ENCODE peak calls at places on chromosome 6, in seven cellular contexts. One of them, this sample, is unnamed.
A peak's percentile ranks its signal among the peaks of the same experiment; 100 is the strongest.

GRCh38 chr6:13507306-13507855 is 20.0 kb upstream of the GFOD1 start:
- DNase-seq in dorsolateral prefrontal cortex: no peak
- DNase-seq in endothelial cell: no peak
- DNase-seq in A549: no peak
- DNase-seq in AG04449: no peak
- DNase-seq in fibroblast of pulmonary artery: no peak
- DNase-seq in fibroblast of lung: no peak
- DNase-seq in this sample: no peak

GRCh38 chr6:30396833-30397479 is 52.0 kb downstream of the RPP21 start:
- DNase-seq in fibroblast of lung: peak; percentile 51
- DNase-seq in AG04449: no peak
- DNase-seq in dorsolateral prefrontal cortex: peak; percentile 76
- DNase-seq in fibroblast of pulmonary artery: peak; percentile 64
- DNase-seq in endothelial cell: peak; percentile 91
- DNase-seq in A549: peak; percentile 80
- DNase-seq in this sample: peak; percentile 97

GRCh38 chr6:74891358-74891811 is 314.5 kb downstream of the COL12A1 start:
- DNase-seq in fibroblast of pulmonary artery: no peak
- DNase-seq in fibroblast of lung: peak; percentile 98
- DNase-seq in A549: no peak
- DNase-seq in AG04449: no peak
- DNase-seq in endothelial cell: no peak
- DNase-seq in dorsolateral prefrontal cortex: no peak
- DNase-seq in this sample: no peak

GRCh38 chr6:37936150-37936549 is 116.6 kb downstream of the ZFAND3 start:
- DNase-seq in fibroblast of pulmonary artery: no peak
- DNase-seq in dorsolateral prefrontal cortex: no peak
- DNase-seq in AG04449: no peak
- DNase-seq in fibroblast of lung: no peak
- DNase-seq in endothelial cell: no peak
- DNase-seq in A549: no peak
- DNase-seq in this sample: no peak

GRCh38 chr6:159044899-159045727 is at the start of gene TAGAP:
- DNase-seq in endothelial cell: no peak
- DNase-seq in dorsolateral prefrontal cortex: no peak
- DNase-seq in fibroblast of pulmonary artery: no peak
- DNase-seq in A549: no peak
- DNase-seq in fibroblast of lung: no peak
- DNase-seq in AG04449: no peak
- DNase-seq in this sample: no peak

GRCh38 chr6:118663993-118664985 is 12.9 kb upstream of the CEP85L start:
- DNase-seq in AG04449: no peak
- DNase-seq in fibroblast of lung: no peak
- DNase-seq in endothelial cell: no peak
- DNase-seq in dorsolateral prefrontal cortex: no peak
- DNase-seq in fibroblast of pulmonary artery: no peak
- DNase-seq in A549: no peak
- DNase-seq in this sample: no peak

GRCh38 chr6:6715465-6715864 is 126.9 kb downstream of the LY86 start:
- DNase-seq in AG04449: no peak
- DNase-seq in fibroblast of pulmonary artery: no peak
- DNase-seq in dorsolateral prefrontal cortex: no peak
- DNase-seq in fibroblast of lung: no peak
- DNase-seq in A549: no peak
- DNase-seq in endothelial cell: no peak
- DNase-seq in this sample: no peak

GRCh38 chr6:147559016-147559415 is 50.5 kb downstream of the SAMD5 start:
- DNase-seq in fibroblast of lung: no peak
- DNase-seq in AG04449: no peak
- DNase-seq in fibroblast of pulmonary artery: no peak
- DNase-seq in A549: no peak
- DNase-seq in dorsolateral prefrontal cortex: no peak
- DNase-seq in endothelial cell: no peak
- DNase-seq in this sample: no peak

GRCh38 chr6:87407531-87407895 is 259 bp upstream of the CFAP206 start:
- DNase-seq in endothelial cell: no peak
- DNase-seq in fibroblast of pulmonary artery: peak; percentile 54
- DNase-seq in dorsolateral prefrontal cortex: no peak
- DNase-seq in AG04449: no peak
- DNase-seq in A549: peak; percentile 25
- DNase-seq in fibroblast of lung: peak; percentile 39
- DNase-seq in this sample: no peak

GRCh38 chr6:39884696-39885095 is 49.6 kb downstream of the MOCS1 start:
- DNase-seq in dorsolateral prefrontal cortex: no peak
- DNase-seq in endothelial cell: no peak
- DNase-seq in AG04449: peak; percentile 80
- DNase-seq in fibroblast of lung: peak; percentile 23
- DNase-seq in A549: no peak
- DNase-seq in fibroblast of pulmonary artery: peak; percentile 48
- DNase-seq in this sample: no peak

GRCh38 chr6:143539723-143540122 is 28.2 kb upstream of the FUCA2 start:
- DNase-seq in fibroblast of lung: no peak
- DNase-seq in endothelial cell: no peak
- DNase-seq in dorsolateral prefrontal cortex: no peak
- DNase-seq in AG04449: no peak
- DNase-seq in A549: no peak
- DNase-seq in fibroblast of pulmonary artery: no peak
- DNase-seq in this sample: no peak

GRCh38 chr6:131592935-131593334 is 19.9 kb downstream of the ARG1 start:
- DNase-seq in endothelial cell: no peak
- DNase-seq in AG04449: no peak
- DNase-seq in fibroblast of pulmonary artery: no peak
- DNase-seq in fibroblast of lung: no peak
- DNase-seq in dorsolateral prefrontal cortex: no peak
- DNase-seq in A549: no peak
- DNase-seq in this sample: no peak

GRCh38 chr6:131602913-131603312 is 25.1 kb downstream of the MED23 start:
- DNase-seq in A549: peak; percentile 3
- DNase-seq in AG04449: peak; percentile 83
- DNase-seq in dorsolateral prefrontal cortex: no peak
- DNase-seq in fibroblast of lung: peak; percentile 87
- DNase-seq in endothelial cell: no peak
- DNase-seq in fibroblast of pulmonary artery: peak; percentile 78
- DNase-seq in this sample: no peak

GRCh38 chr6:131594074-131594473 is 21.0 kb downstream of the ARG1 start:
- DNase-seq in dorsolateral prefrontal cortex: no peak
- DNase-seq in A549: no peak
- DNase-seq in fibroblast of lung: no peak
- DNase-seq in endothelial cell: no peak
- DNase-seq in AG04449: no peak
- DNase-seq in fibroblast of pulmonary artery: no peak
- DNase-seq in this sample: no peak

GRCh38 chr6:131600696-131601095 is 27.3 kb downstream of the MED23 start:
- DNase-seq in AG04449: no peak
- DNase-seq in dorsolateral prefrontal cortex: no peak
- DNase-seq in fibroblast of pulmonary artery: no peak
- DNase-seq in A549: no peak
- DNase-seq in fibroblast of lung: no peak
- DNase-seq in endothelial cell: no peak
- DNase-seq in this sample: no peak

DNA sequence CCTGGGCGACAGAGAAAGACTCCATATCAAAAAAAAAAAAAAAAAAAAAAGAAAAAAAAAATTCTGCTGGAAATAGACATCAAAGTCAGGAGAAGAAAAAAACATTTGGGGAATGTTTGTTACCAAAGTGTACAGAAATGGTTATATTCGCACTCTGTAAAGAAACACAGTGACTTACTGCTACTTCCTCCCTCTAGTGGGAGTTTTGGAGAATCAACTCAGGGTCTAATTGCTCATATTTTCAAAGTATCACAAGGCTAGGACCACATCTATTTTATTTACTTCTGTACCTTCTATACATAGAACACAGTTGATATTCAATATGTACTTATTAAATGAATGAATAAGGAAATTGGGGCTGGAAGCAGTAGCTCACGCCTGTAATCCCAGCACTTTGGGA is 24.4 kb downstream of the ARG1 start:
- DNase-seq in A549: no peak
- DNase-seq in AG04449: no peak
- DNase-seq in fibroblast of pulmonary artery: peak; percentile 5
- DNase-seq in dorsolateral prefrontal cortex: no peak
- DNase-seq in fibroblast of lung: peak; percentile 3
- DNase-seq in endothelial cell: no peak
- DNase-seq in this sample: no peak
- TF ChIP-seq CTCF in A549: no peak
- TF ChIP-seq CTCF in AG04449: no peak
- TF ChIP-seq CTCF in fibroblast of pulmonary artery: peak; percentile 37
- TF ChIP-seq CTCF in dorsolateral prefrontal cortex: no peak
- TF ChIP-seq CTCF in fibroblast of lung: peak; percentile 39
- TF ChIP-seq CTCF in endothelial cell: no peak
- TF ChIP-seq CTCF in this sample: no peak

GRCh38 chr6:44805239-44805849 is 417.8 kb downstream of the CDC5L start:
- DNase-seq in AG04449: peak; percentile 87
- DNase-seq in dorsolateral prefrontal cortex: no peak
- DNase-seq in fibroblast of pulmonary artery: peak; percentile 28
- DNase-seq in fibroblast of lung: peak; percentile 50
- DNase-seq in A549: no peak
- DNase-seq in endothelial cell: no peak
- DNase-seq in this sample: no peak

GRCh38 chr6:44801188-44801587 is 413.7 kb downstream of the CDC5L start:
- DNase-seq in fibroblast of lung: no peak
- DNase-seq in endothelial cell: no peak
- DNase-seq in dorsolateral prefrontal cortex: no peak
- DNase-seq in AG04449: no peak
- DNase-seq in fibroblast of pulmonary artery: no peak
- DNase-seq in A549: no peak
- DNase-seq in this sample: no peak

GRCh38 chr6:44804016-44804415 is 416.5 kb downstream of the CDC5L start:
- DNase-seq in endothelial cell: no peak
- DNase-seq in fibroblast of lung: no peak
- DNase-seq in fibroblast of pulmonary artery: no peak
- DNase-seq in A549: no peak
- DNase-seq in AG04449: no peak
- DNase-seq in dorsolateral prefrontal cortex: no peak
- DNase-seq in this sample: no peak

GRCh38 chr6:44806656-44807055 is 419.1 kb downstream of the CDC5L start:
- DNase-seq in fibroblast of pulmonary artery: no peak
- DNase-seq in endothelial cell: no peak
- DNase-seq in dorsolateral prefrontal cortex: no peak
- DNase-seq in A549: no peak
- DNase-seq in fibroblast of lung: no peak
- DNase-seq in AG04449: no peak
- DNase-seq in this sample: no peak

DNA sequence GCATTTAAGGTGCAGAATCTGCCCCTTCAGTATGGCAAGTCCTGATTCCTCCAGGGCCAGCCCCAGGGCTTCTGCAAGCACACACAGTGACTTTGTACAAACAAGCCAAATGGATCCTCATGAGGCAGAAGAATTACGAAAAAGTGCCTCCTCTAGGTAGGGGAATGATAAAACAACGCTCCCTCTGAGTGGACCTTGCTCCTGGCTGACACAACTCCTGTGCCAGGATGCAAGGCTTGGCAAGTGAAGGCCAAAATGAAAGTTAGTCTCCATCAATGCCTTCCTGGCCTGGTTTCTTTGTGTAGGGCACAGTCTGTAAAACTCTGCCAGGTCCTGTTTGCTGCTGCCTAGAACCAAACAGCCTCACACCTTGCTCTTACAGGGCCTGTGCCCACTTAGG is 417.0 kb downstream of the CDC5L start:
- DNase-seq in A549: no peak
- DNase-seq in AG04449: no peak
- DNase-seq in fibroblast of lung: no peak
- DNase-seq in dorsolateral prefrontal cortex: no peak
- DNase-seq in endothelial cell: no peak
- DNase-seq in fibroblast of pulmonary artery: no peak
- DNase-seq in this sample: no peak
- TF ChIP-seq CTCF in A549: no peak
- TF ChIP-seq CTCF in AG04449: no peak
- TF ChIP-seq CTCF in fibroblast of lung: no peak
- TF ChIP-seq CTCF in dorsolateral prefrontal cortex: no peak
- TF ChIP-seq CTCF in endothelial cell: no peak
- TF ChIP-seq CTCF in fibroblast of pulmonary artery: no peak
- TF ChIP-seq CTCF in this sample: no peak

GRCh38 chr6:41332842-41333736 is 2.3 kb upstream of the NCR2 start:
- DNase-seq in dorsolateral prefrontal cortex: no peak
- DNase-seq in AG04449: no peak
- DNase-seq in A549: no peak
- DNase-seq in endothelial cell: no peak
- DNase-seq in fibroblast of lung: no peak
- DNase-seq in fibroblast of pulmonary artery: no peak
- DNase-seq in this sample: no peak

GRCh38 chr6:41335296-41335695 is at the start of gene NCR2:
- DNase-seq in dorsolateral prefrontal cortex: no peak
- DNase-seq in AG04449: no peak
- DNase-seq in fibroblast of lung: no peak
- DNase-seq in endothelial cell: no peak
- DNase-seq in fibroblast of pulmonary artery: no peak
- DNase-seq in A549: no peak
- DNase-seq in this sample: no peak

GRCh38 chr6:41336824-41337223 is 1.4 kb downstream of the NCR2 start:
- DNase-seq in fibroblast of pulmonary artery: no peak
- DNase-seq in endothelial cell: no peak
- DNase-seq in A549: no peak
- DNase-seq in dorsolateral prefrontal cortex: no peak
- DNase-seq in fibroblast of lung: no peak
- DNase-seq in AG04449: no peak
- DNase-seq in this sample: no peak

GRCh38 chr6:41335943-41336342 is 535 bp downstream of the NCR2 start:
- DNase-seq in A549: no peak
- DNase-seq in AG04449: no peak
- DNase-seq in fibroblast of pulmonary artery: no peak
- DNase-seq in fibroblast of lung: no peak
- DNase-seq in endothelial cell: no peak
- DNase-seq in dorsolateral prefrontal cortex: no peak
- DNase-seq in this sample: no peak

GRCh38 chr6:41334482-41335023 is 855 bp upstream of the NCR2 start:
- DNase-seq in A549: no peak
- DNase-seq in fibroblast of pulmonary artery: peak; percentile 7
- DNase-seq in endothelial cell: no peak
- DNase-seq in dorsolateral prefrontal cortex: no peak
- DNase-seq in AG04449: no peak
- DNase-seq in fibroblast of lung: no peak
- DNase-seq in this sample: no peak
- TF ChIP-seq CTCF in A549: no peak
- TF ChIP-seq CTCF in fibroblast of pulmonary artery: peak; percentile 34
- TF ChIP-seq CTCF in endothelial cell: no peak
- TF ChIP-seq CTCF in dorsolateral prefrontal cortex: no peak
- TF ChIP-seq CTCF in AG04449: no peak
- TF ChIP-seq CTCF in fibroblast of lung: peak; percentile 21
- TF ChIP-seq CTCF in this sample: peak; percentile 24

DNA sequence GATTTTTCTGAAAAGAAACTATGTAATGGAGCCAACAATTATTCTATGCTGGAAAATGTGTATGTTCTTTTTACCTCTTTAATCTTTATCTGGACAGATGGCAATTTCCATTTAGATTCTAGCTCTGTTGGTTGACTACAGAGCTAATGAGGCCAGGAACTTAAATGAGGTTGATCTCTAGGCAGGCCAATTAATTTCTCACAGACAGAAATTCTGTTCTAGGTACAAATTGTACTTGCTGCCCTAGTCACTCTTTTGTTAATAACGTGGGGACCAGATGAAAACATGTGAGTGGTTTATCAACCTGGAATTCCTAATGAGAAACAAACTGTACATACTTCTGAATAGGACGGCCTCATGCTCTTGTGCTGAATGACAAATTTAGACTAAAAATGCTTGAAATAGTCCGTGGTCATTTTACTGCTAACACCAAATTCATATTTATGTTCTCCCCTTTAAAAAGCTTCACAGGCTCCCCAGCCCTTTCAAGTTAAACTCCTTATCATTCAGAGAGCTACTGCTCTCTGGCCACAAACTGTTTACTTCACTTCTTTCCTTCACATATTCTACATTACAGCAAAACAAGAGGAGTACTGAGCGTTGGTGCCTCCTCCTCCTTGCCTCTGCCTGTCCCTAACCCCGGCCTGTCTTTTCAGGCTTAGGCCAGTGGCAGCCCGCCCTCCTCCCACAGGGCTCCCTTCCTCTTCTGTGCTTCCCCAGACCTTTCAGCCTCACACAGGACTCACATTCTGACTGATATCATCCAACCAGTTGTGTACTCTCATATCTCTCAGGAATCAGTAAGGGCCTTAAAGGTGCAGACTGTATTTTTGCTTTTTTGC is 41.4 kb downstream of the DTNBP1 start:
- DNase-seq in dorsolateral prefrontal cortex: no peak
- DNase-seq in A549: no peak
- DNase-seq in fibroblast of lung: no peak
- DNase-seq in endothelial cell: peak; percentile 36
- DNase-seq in AG04449: no peak
- DNase-seq in fibroblast of pulmonary artery: peak; percentile 45
- DNase-seq in this sample: peak; percentile 40
- TF ChIP-seq CTCF in dorsolateral prefrontal cortex: no peak
- TF ChIP-seq CTCF in A549: no peak
- TF ChIP-seq CTCF in fibroblast of lung: no peak
- TF ChIP-seq CTCF in endothelial cell: no peak
- TF ChIP-seq CTCF in AG04449: no peak
- TF ChIP-seq CTCF in fibroblast of pulmonary artery: no peak
- TF ChIP-seq CTCF in this sample: no peak

This sample was measured in nephron progenitor cell.